ENCODE peak calls at places on chromosomes 1 and 21, in nine cellular contexts. K, C, V, Z, N, Y, F, P and L are unnamed samples.

GRCh38 chr21:25487046-25487594 is 120.2 kb downstream of the MRPL39 start:
- DNase-seq in Y (peak; percentile 34), K (no peak), P (no peak), V (no peak), N (no peak), Z (no peak), F (no peak), C (no peak), L (no peak)

GRCh38 chr1:65150583-65151263 is 2.7 kb downstream of the AK4 start:
- DNase-seq in P (no peak), C (no peak), Y (no peak), N (no peak), K (peak; percentile 61), V (no peak), Z (peak; percentile 30), F (no peak), L (no peak)

GRCh38 chr1:239434181-239434580 is 47.8 kb downstream of the CHRM3 start:
- DNase-seq in V (no peak), N (no peak), P (no peak), K (no peak), F (no peak), C (no peak), Y (no peak), Z (no peak), L (no peak)

GRCh38 chr1:2837823-2838222 is 36.3 kb upstream of the TTC34 start:
- DNase-seq in P (no peak), C (no peak), Y (no peak), V (no peak), Z (no peak), N (no peak), F (no peak), K (no peak), L (no peak)

GRCh38 chr1:6501414-6501813 is 9.9 kb upstream of the PLEKHG5 start:
- DNase-seq in K (no peak), F (no peak), Z (no peak), Y (no peak), C (peak; percentile 29), V (no peak), N (no peak), P (no peak), L (no peak)

GRCh38 chr1:165928075-165928731 is 100.8 kb downstream of the UCK2 start:
- DNase-seq in F (peak; percentile 77), V (peak; percentile 67), Y (peak; percentile 64), K (peak; percentile 75), C (peak; percentile 62), N (peak; percentile 39), P (peak; percentile 77), Z (peak; percentile 60), L (peak; percentile 57)

GRCh38 chr1:152169356-152170025 is 10.5 kb upstream of the RPTN start:
- DNase-seq in Y (no peak), P (peak; percentile 80), Z (no peak), V (no peak), K (no peak), F (no peak), N (no peak), C (no peak), L (no peak)

GRCh38 chr1:100187912-100188311 is 9.9 kb upstream of the LRRC39 start:
- DNase-seq in Y (peak; percentile 44), F (no peak), K (no peak), Z (no peak), V (no peak), N (no peak), C (no peak), P (no peak), L (peak; percentile 7)

GRCh38 chr1:94358630-94359599 is 59.3 kb upstream of the ABCD3 start:
- DNase-seq in C (peak; percentile 15), K (no peak), N (no peak), P (no peak), Y (no peak), F (no peak), Z (no peak), V (no peak), L (no peak)

GRCh38 chr1:234911787-234912186 is 216.8 kb downstream of the TOMM20 start:
- DNase-seq in C (no peak), F (no peak), P (no peak), K (peak; percentile 23), Y (no peak), Z (peak; percentile 36), N (no peak), V (no peak), L (no peak)

GRCh38 chr1:162070094-162070748 is 730 bp downstream of the NOS1AP start:
- DNase-seq in N (no peak), K (peak; percentile 81), Z (peak; percentile 50), P (peak; percentile 21), C (no peak), V (no peak), F (peak; percentile 58), Y (peak; percentile 10), L (peak; percentile 37)

GRCh38 chr1:12166834-12167492 is at the start of gene TNFRSF1B:
- DNase-seq in Z (peak; percentile 83), K (peak; percentile 87), Y (peak; percentile 65), P (peak; percentile 85), C (peak; percentile 91), F (peak; percentile 10), N (no peak), V (no peak), L (peak; percentile 75)

GRCh38 chr1:10830961-10831669 is 34.7 kb upstream of the CASZ1 start:
- DNase-seq in Z (no peak), F (no peak), Y (peak; percentile 71), K (no peak), N (no peak), C (no peak), V (no peak), P (no peak), L (no peak)

GRCh38 chr21:25350056-25350455 is 257.2 kb downstream of the MRPL39 start:
- DNase-seq in V (no peak), N (no peak), P (no peak), Y (peak; percentile 70), Z (peak; percentile 43), K (peak; percentile 80), F (peak; percentile 78), C (peak; percentile 25), L (peak; percentile 12)

GRCh38 chr1:1255078-1255477 is 8.6 kb upstream of the C1QTNF12 start:
- DNase-seq in V (no peak), Z (no peak), Y (no peak), C (no peak), P (no peak), F (no peak), N (no peak), K (no peak), L (no peak)

GRCh38 chr1:41640141-41640751 is 155.8 kb upstream of the EDN2 start:
- DNase-seq in Z (no peak), P (no peak), C (no peak), N (no peak), V (no peak), F (no peak), Y (no peak), K (no peak), L (no peak)

GRCh38 chr1:41640756-41641482 is 156.4 kb upstream of the EDN2 start:
- DNase-seq in F (no peak), C (no peak), P (no peak), Y (no peak), V (no peak), Z (no peak), K (no peak), N (no peak), L (no peak)

GRCh38 chr1:41641941-41642527 is 157.6 kb upstream of the EDN2 start:
- DNase-seq in C (no peak), Y (no peak), N (no peak), F (no peak), Z (no peak), K (no peak), V (no peak), P (no peak), L (no peak)

GRCh38 chr1:41642922-41643321 is 158.4 kb upstream of the EDN2 start:
- DNase-seq in P (no peak), N (no peak), C (no peak), Y (no peak), K (no peak), V (peak; percentile 19), F (no peak), Z (no peak), L (no peak)

DNA sequence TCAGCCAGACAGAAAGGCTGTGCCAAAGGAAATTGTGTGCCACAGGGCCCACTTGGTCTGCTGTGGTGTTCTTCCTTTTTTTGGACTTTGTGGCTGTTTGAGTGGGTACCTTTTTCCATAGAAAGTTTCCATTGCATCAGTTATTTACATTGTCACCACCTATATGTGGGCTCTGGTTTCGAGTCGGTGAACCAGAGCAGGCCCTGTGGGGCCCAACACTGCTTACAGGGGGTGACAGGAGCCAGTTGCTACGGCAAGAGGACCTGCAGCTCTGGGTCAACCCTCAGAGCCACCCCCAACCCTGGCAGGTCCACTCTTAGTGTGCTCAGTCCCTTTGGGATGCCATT is 157.0 kb upstream of the EDN2 start:
- DNase-seq in F (no peak), P (no peak), N (no peak), V (peak; percentile 61), Z (no peak), K (no peak), Y (no peak), C (no peak), L (no peak)
- H3K27ac ChIP-seq in F (no peak overlapping the region), P (no peak overlapping the region), N (no peak overlapping the region), V (no peak overlapping the region), Z (no peak overlapping the region), K (no peak overlapping the region), Y (no peak overlapping the region), C (no peak overlapping the region), L (no peak overlapping the region)

DNA sequence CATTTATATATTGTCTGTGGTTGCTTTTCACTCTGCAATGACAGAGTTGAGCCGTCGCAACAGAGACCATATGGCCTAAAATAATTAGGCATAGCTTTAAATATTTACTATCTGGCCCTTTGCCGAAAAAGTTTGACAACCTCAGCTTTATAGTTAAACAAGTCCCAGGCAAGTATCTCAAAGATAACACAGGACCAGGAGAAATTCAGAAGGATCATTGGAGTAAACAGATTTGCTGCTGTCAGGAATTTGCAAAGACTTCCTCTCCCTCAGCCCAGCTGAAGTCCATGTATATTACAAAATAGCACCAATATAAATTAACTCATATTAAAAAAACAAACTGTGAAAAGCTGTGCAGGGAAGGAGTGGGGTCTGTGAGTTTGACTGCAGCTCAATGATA is 34.3 kb downstream of the NID1 start:
- DNase-seq in F (no peak), Y (no peak), V (no peak), Z (no peak), C (no peak), P (no peak), N (no peak), K (no peak), L (no peak)
- TF ChIP-seq EZH2phosphoT487 in F (no peak), Y (no peak), V (no peak), Z (no peak), C (no peak), P (no peak), N (no peak), K (no peak), L (no peak)

DNA sequence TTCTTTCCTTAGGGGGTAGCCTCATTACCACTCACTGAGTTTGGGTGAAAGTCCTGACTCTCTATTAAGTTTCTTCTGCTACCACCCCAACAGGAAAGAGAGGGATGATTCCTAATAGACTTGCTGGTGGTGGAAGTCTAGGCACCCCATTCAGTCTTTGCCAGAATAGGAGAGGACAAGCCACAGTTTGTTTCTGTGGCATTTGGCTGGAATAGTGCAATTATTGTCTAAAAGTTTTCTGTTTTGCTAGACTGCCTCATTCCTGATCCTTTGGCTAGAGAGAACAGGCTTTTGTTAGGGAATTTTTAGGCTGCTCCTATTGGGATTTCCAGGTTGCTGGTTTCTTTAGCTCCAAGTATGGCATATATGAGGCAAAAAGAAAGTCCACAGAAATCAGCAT is 9.9 kb upstream of the HJV start:
- DNase-seq in Z (no peak), P (no peak), V (no peak), F (no peak), C (no peak), N (no peak), Y (no peak), K (no peak), L (no peak)
- H3K27ac ChIP-seq in Z (no peak overlapping the region), P (no peak overlapping the region), V (no peak overlapping the region), F (no peak overlapping the region), C (no peak overlapping the region), N (no peak overlapping the region), Y (no peak overlapping the region), K (no peak overlapping the region), L (no peak overlapping the region)

GRCh38 chr1:182444497-182444896 is 5.4 kb upstream of the RGSL1 start:
- DNase-seq in Y (peak; percentile 7), K (peak; percentile 32), N (no peak), C (no peak), Z (no peak), F (no peak), P (no peak), V (no peak), L (no peak)
- TF ChIP-seq EZH2phosphoT487 in Y (no peak), K (no peak), N (no peak), C (no peak), Z (no peak), F (no peak), P (no peak), V (no peak), L (no peak)